ENCODE peak calls at places on chromosomes 2 and 18, in four cellular contexts. N is esophagus squamous epithelium, I is heart right ventricle, R is body of pancreas. W is an unnamed sample. For H3K36me3 and H3K4me1, the result is how much of the 10 kb centered on the place peaks cover.

GRCh38 chr2:217988840-217989204 is 14.0 kb downstream of the TNS1 start:
- DNase-seq in N (no peak), I (no peak), R (peak), W (peak)

GRCh38 chr2:105576440-105577241 is 168.1 kb upstream of the NCK2 start:
- DNase-seq in N (no peak), I (peak), R (no peak), W (no peak)

GRCh38 chr2:240816584-240817495 is 3.2 kb downstream of the KIF1A start:
- DNase-seq in N (no peak), I (no peak), R (no peak), W (peak)

GRCh38 chr2:9674931-9675330 is 44.1 kb upstream of the YWHAQ start:
- DNase-seq in N (no peak), I (no peak), R (no peak), W (no peak)

GRCh38 chr2:197158591-197159550 is 151.7 kb downstream of the ANKRD44 start:
- DNase-seq in N (no peak), I (no peak), R (no peak), W (no peak)

GRCh38 chr2:37618326-37618725 is 53.1 kb downstream of the CDC42EP3 start:
- DNase-seq in N (no peak), I (no peak), R (no peak), W (no peak)

GRCh38 chr2:209113030-209113429 is 310.8 kb upstream of the MAP2 start:
- DNase-seq in N (no peak), I (no peak), R (no peak), W (no peak)

GRCh38 chr2:69915050-69915945 is at the start of gene MXD1:
- DNase-seq in N (no peak), I (no peak), R (peak), W (peak)

GRCh38 chr2:88099798-88100488 is 27.9 kb downstream of the FABP1 start:
- DNase-seq in N (no peak), I (no peak), R (no peak), W (no peak)

GRCh38 chr2:19140463-19141208 is 217.8 kb downstream of the OSR1 start:
- DNase-seq in N (no peak), I (no peak), R (no peak), W (no peak)

GRCh38 chr2:216698895-216699294 is 3.5 kb upstream of the IGFBP5 start:
- DNase-seq in N (no peak), I (no peak), R (no peak), W (no peak)

GRCh38 chr2:232494542-232494941 is 6.9 kb upstream of the ECEL1 start:
- DNase-seq in N (no peak), I (no peak), R (no peak), W (no peak)

GRCh38 chr18:79940126-79940813 is 11.2 kb downstream of the SLC66A2 start:
- DNase-seq in N (no peak), I (no peak), R (no peak), W (no peak)

GRCh38 chr2:8594731-8595427 is 87.0 kb upstream of the ID2 start:
- DNase-seq in N (no peak), I (no peak), R (no peak), W (no peak)

GRCh38 chr2:44010266-44010665 is 14.5 kb upstream of the LRPPRC start:
- DNase-seq in N (no peak), I (no peak), R (no peak), W (no peak)

GRCh38 chr2:147099845-147100244 is 745.0 kb upstream of the ACVR2A start:
- DNase-seq in N (no peak), I (no peak), R (no peak), W (no peak)

GRCh38 chr2:173210270-173211196 is 134.9 kb downstream of the MAP3K20 start:
- DNase-seq in N (peak), I (peak), R (peak), W (peak)

GRCh38 chr2:121479882-121480522 is 50.7 kb upstream of the RNU4ATAC start:
- DNase-seq in N (no peak), I (no peak), R (peak), W (no peak)

GRCh38 chr2:162825578-162825977 is 13.0 kb downstream of the KCNH7 start:
- DNase-seq in N (no peak), I (no peak), R (no peak), W (no peak)

GRCh38 chr2:115162454-115163293 is 720.2 kb downstream of the DPP10 start:
- DNase-seq in N (no peak), I (no peak), R (peak), W (no peak)

GRCh38 chr2:191274404-191274803 is 29.2 kb downstream of the MYO1B start:
- DNase-seq in N (no peak), I (no peak), R (no peak), W (no peak)

GRCh38 chr2:40158781-40159180 is 293.1 kb downstream of the SLC8A1 start:
- DNase-seq in N (no peak), I (no peak), R (no peak), W (no peak)

GRCh38 chr2:195117036-195117435 is 540.0 kb upstream of the SLC39A10 start:
- DNase-seq in N (no peak), I (no peak), R (no peak), W (no peak)

GRCh38 chr2:46303822-46304221 is 6.6 kb downstream of the EPAS1 start:
- DNase-seq in N (no peak), I (no peak), R (no peak), W (no peak)

GRCh38 chr2:240672701-240673190 is 9.9 kb downstream of the AQP12B start:
- DNase-seq in N (no peak), I (no peak), R (no peak), W (no peak)

GRCh38 chr18:31206787-31207381 is 44.2 kb upstream of the DSC1 start:
- DNase-seq in N (no peak), I (peak), R (peak), W (peak)

GRCh38 chr2:212994976-212995375 is 156.4 kb downstream of the IKZF2 start:
- DNase-seq in N (no peak), I (no peak), R (no peak), W (no peak)

GRCh38 chr2:28898048-28898447 is 3.6 kb downstream of the WDR43 start:
- DNase-seq in N (no peak), I (no peak), R (no peak), W (no peak)

GRCh38 chr2:28395334-28396061 is 2.8 kb downstream of the FOSL2 start:
- DNase-seq in N (no peak), I (no peak), R (peak), W (peak)

GRCh38 chr18:80158365-80158764 is 49.3 kb downstream of the ADNP2 start:
- DNase-seq in N (no peak), I (no peak), R (no peak), W (no peak)

GRCh38 chr18:59663096-59663495 is 34.1 kb downstream of the CCBE1 start:
- DNase-seq in N (no peak), I (no peak), R (no peak), W (no peak)

GRCh38 chr2:150624001-150624401 is 136.5 kb upstream of the RND3 start:
- DNase-seq in N (no peak), I (no peak), R (no peak), W (no peak)

GRCh38 chr2:239629936-239630617 is 229.3 kb upstream of the HDAC4 start:
- DNase-seq in N (no peak), I (no peak), R (no peak), W (no peak)

GRCh38 chr2:119428488-119429224 is 3.0 kb upstream of the TMEM37 start:
- DNase-seq in N (no peak), I (no peak), R (no peak), W (no peak)

GRCh38 chr2:118750959-118751565 is 96.4 kb downstream of the EN1 start:
- DNase-seq in N (no peak), I (no peak), R (peak), W (no peak)

GRCh38 chr2:159229476-159230144 is 56.9 kb downstream of the WDSUB1 start:
- DNase-seq in N (no peak), I (no peak), R (no peak), W (no peak)

GRCh38 chr2:159226608-159227007 is 59.9 kb downstream of the WDSUB1 start:
- DNase-seq in N (no peak), I (no peak), R (no peak), W (no peak)

GRCh38 chr2:159226059-159226461 is 60.4 kb downstream of the WDSUB1 start:
- DNase-seq in N (no peak), I (no peak), R (peak), W (no peak)

GRCh38 chr2:159227467-159227866 is 59.0 kb downstream of the WDSUB1 start:
- DNase-seq in N (no peak), I (no peak), R (no peak), W (no peak)

DNA sequence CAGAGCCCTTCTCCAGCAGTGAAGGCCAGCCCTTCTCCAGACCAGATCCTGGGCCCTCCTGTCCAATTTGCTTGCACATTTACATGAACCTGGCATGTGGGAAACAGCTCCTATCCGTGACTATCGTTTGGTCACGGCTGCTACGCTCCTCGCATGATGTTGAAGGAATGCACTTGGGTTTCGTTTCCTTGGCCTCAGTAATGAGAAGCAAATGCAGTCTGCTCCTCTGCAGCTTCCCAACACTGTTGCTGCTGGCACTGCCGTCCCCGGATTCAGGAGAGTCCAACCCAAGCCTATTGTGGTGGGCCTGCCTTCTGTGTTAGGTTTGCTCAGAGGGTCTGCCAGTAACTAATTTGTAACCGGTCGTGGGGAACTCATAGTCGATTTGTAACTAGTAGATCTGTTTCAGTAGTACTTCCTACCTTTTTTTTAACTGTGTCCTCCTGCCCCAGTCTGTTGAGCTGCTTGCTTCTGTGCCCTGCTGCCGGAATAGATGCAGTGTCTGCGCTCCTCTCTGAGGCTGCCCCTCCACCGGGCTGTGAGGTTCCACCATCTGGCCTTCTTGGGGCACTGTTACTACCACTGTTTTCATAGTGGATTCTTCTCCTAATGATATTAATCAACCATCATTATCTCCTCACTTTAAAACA is 58.4 kb downstream of the WDSUB1 start:
- DNase-seq in N (no peak), I (no peak), R (no peak), W (no peak)
- H3K36me3 ChIP-seq in N (under half), I (under half), R (under half), W (half or more)

GRCh38 chr2:207091175-207091574 is 74.6 kb downstream of the KLF7 start:
- DNase-seq in N (no peak), I (no peak), R (no peak), W (no peak)

GRCh38 chr2:207088276-207088675 is 77.5 kb downstream of the KLF7 start:
- DNase-seq in N (no peak), I (no peak), R (no peak), W (no peak)

GRCh38 chr2:207088839-207089238 is 76.9 kb downstream of the KLF7 start:
- DNase-seq in N (no peak), I (no peak), R (no peak), W (no peak)

GRCh38 chr2:207091928-207092327 is 73.8 kb downstream of the KLF7 start:
- DNase-seq in N (no peak), I (no peak), R (no peak), W (no peak)

DNA sequence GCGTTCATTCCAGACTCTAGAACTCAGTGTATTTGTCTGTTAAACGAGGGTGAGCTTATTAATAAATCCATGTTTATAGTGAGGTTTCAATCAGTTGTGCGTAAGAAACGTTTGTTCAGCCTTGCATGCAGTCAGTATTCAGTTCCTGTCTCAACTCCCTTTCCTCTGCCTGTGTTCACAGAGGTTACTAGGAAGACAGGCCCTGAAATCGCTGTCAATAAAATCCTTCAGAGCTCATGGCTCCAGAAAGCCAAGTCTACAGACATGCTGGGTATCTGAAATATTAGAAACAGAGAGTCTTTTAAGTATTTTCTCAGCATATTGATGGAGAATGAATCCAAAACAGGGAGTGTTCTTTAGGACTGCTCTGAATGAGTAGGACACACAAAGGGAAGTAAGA is 75.4 kb downstream of the KLF7 start:
- DNase-seq in N (no peak), I (no peak), R (no peak), W (no peak)
- H3K4me1 ChIP-seq in N (under half), I (half or more), R (under half), W (half or more)

DNA sequence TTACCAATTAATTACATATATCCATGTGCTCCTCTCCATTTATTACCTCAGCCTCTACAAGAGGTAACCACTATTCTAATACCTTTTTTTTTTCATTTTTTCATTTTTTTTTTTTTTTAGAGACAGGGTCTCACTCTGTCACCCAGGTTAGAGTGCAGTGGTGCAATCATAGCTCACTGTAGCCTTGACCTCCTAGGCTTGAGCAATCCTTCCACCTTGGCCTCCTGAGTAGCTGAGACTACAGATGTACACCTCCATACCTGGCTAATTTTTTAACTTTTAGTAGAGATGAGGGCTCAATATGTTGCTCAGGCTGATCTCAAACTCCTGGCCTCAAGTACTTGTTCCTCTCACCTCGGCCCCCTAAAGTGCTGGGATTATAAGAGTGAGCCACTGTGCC is 10.6 kb downstream of the PPIL3 start:
- DNase-seq in N (no peak), I (no peak), R (no peak), W (no peak)
- H3K36me3 ChIP-seq in N (under half), I (under half), R (under half), W (half or more)

GRCh38 chr18:57839942-57840381 is 36.8 kb upstream of the ATP8B1 start:
- DNase-seq in N (no peak), I (no peak), R (no peak), W (no peak)

GRCh38 chr18:57837917-57838548 is 34.9 kb upstream of the ATP8B1 start:
- DNase-seq in N (no peak), I (no peak), R (no peak), W (no peak)

GRCh38 chr18:57844319-57844718 is 41.2 kb upstream of the ATP8B1 start:
- DNase-seq in N (no peak), I (no peak), R (no peak), W (no peak)

GRCh38 chr18:57843403-57843802 is 40.3 kb upstream of the ATP8B1 start:
- DNase-seq in N (no peak), I (no peak), R (no peak), W (no peak)

GRCh38 chr18:57841568-57841967 is 38.5 kb upstream of the ATP8B1 start:
- DNase-seq in N (no peak), I (no peak), R (no peak), W (no peak)
- H3K4me1 ChIP-seq in N (under half), I (under half), R (under half), W (under half)

GRCh38 chr2:24917731-24918325 is 2.2 kb downstream of the ADCY3 start:
- DNase-seq in N (no peak), I (no peak), R (no peak), W (no peak)
- H3K36me3 ChIP-seq in N (under half), I (under half), R (under half), W (under half)

GRCh38 chr2:230319211-230319862 is 7.7 kb upstream of the SP140L start:
- DNase-seq in N (peak), I (no peak), R (no peak), W (no peak)

GRCh38 chr2:230322561-230323384 is 4.2 kb upstream of the SP140L start:
- DNase-seq in N (no peak), I (no peak), R (no peak), W (no peak)

GRCh38 chr2:230318190-230319121 is 8.5 kb upstream of the SP140L start:
- DNase-seq in N (no peak), I (no peak), R (no peak), W (no peak)

GRCh38 chr2:230323385-230324106 is 3.4 kb upstream of the SP140L start:
- DNase-seq in N (no peak), I (no peak), R (no peak), W (no peak)

DNA sequence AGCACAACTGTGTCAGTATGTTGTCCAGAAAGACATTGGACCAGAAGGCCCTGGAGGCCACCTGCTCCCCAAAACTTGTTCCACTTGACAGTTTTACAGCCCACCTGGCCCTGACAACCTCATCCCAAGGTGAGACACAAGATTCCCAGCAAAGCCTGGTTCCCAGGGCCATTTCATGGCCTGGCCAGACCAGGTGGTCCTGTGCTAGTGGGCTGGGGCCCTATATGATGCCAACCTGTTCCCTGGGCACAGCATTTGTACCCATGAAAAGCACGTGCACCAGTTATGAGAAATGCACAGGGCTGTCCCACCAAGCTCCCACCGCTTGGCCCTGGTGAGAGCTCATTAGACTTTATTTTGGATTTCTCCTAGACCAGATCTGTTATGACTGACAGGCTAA is 6.0 kb upstream of the SP140L start:
- DNase-seq in N (no peak), I (no peak), R (no peak), W (no peak)
- H3K4me1 ChIP-seq in N (under half), I (under half), R (under half), W (under half)

DNA sequence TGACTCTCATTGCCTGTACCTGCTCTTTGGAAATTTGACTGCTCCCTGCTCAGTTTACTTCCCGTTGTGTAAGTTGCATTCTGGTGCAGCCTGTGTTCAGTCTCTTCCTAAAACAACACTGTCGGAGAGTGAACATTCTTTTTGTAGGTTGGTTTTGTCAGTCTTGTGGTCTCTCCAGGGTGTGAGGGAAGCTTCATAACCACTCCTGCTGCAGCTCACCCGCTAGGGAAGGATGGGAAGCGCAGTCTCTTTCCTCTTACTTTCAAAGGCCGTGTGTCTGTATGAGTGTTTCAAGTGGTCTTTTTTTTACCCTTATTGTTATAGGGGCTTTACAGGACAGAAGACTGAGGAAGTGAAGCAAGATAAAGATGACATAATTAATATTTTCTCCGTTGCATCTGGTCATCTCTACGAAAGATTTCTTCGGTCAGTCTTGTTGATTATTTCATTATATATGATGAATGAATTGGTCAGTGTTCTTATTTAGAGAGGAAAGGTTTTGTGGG is 87.2 kb downstream of the UGGT1 start:
- DNase-seq in N (no peak), I (no peak), R (no peak), W (no peak)
- H3K36me3 ChIP-seq in N (under half), I (under half), R (under half), W (half or more)

DNA sequence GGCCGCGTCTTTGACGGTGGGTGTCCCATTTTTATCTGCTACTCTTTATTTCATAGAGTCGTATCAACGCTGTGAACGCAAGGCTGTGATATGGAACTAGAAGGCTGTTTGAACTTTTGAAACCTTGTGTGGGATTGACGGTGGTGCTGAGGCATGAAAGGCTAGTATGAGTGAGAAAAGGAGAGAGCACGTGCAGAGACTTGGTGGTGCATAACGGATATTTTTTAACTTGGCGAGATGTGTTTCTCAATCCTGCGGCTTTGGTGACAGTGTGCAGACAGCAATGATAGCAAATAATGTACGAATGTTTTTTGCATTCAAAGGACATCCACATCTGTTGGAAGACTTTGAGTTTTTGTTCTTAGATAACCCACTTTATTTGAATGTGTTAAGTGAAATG is 6.2 kb downstream of the HES6 start:
- DNase-seq in N (no peak), I (no peak), R (no peak), W (no peak)
- H3K4me1 ChIP-seq in N (under half), I (under half), R (under half), W (under half)

GRCh38 chr2:21330786-21331391 is 207.1 kb downstream of the TDRD15 start:
- DNase-seq in N (no peak), I (no peak), R (no peak), W (no peak)
- H3K36me3 ChIP-seq in N (under half), I (under half), R (under half), W (under half)